ENCODE peak calls at places on chromosomes 2 and 18, in nine cellular contexts. M is activated gamma-delta T cell treated with anti-CD3 and anti-CD28 coated beads, Interleukin-2, amount 50 U/mL, for 16 hours; F is dermis blood vessel endothelial cell; J is fibroblast of pulmonary artery; I is activated T-cell treated with anti-CD3 and anti-CD28 coated beads for 24 hours; K is stimulated activated CD8-positive, alpha-beta memory T cell treated with anti-CD3 and anti-CD28 coated beads, Interleukin-15, amount 100 ng/mL, for 24 hours; E is mesothelial cell of epicardium; S is ELR; O is activated CD4-positive, alpha-beta memory T cell treated with anti-CD3 and anti-CD28 coated beads, Interleukin-2, amount 10 ng/mL, durations not matched to agents 7 days and 5 days. L is an unnamed sample.

GRCh38 chr2:43824512-43824911 is 14.1 kb downstream of the ABCG5 start:
- DNase-seq in I (no peak), K (no peak), M (no peak), F (no peak), J (no peak), S (no peak), E (no peak), O (no peak), L (no peak)

GRCh38 chr2:10981941-10982381 is 70.2 kb downstream of the KCNF1 start:
- DNase-seq in O (no peak), F (no peak), M (no peak), K (no peak), J (no peak), I (no peak), S (no peak), E (no peak), L (no peak)

GRCh38 chr2:32863803-32864202 is 83.0 kb upstream of the LTBP1 start:
- DNase-seq in J (no peak), M (no peak), O (no peak), S (peak), F (no peak), I (no peak), E (no peak), K (no peak), L (no peak)

GRCh38 chr2:42169869-42170465 is 814 bp downstream of the EML4 start:
- DNase-seq in E (no peak), M (no peak), K (no peak), I (no peak), S (peak), O (no peak), F (peak), J (no peak), L (no peak)

GRCh38 chr2:132782166-132782783 is 112.3 kb upstream of the LYPD1 start:
- DNase-seq in F (no peak), J (no peak), O (no peak), S (no peak), I (no peak), M (no peak), K (no peak), E (no peak), L (no peak)

GRCh38 chr18:56560992-56561391 is 77.4 kb downstream of the TXNL1 start:
- DNase-seq in F (no peak), O (no peak), E (no peak), M (no peak), I (no peak), S (no peak), J (no peak), K (no peak), L (no peak)

GRCh38 chr2:12861344-12861942 is 144.7 kb downstream of the TRIB2 start:
- DNase-seq in M (no peak), F (peak), K (no peak), E (no peak), J (peak), O (peak), S (peak), I (no peak), L (no peak)

GRCh38 chr2:10042301-10043161 is 819 bp upstream of the KLF11 start:
- DNase-seq in I (no peak), S (peak), F (peak), K (no peak), M (no peak), E (no peak), J (peak), O (peak), L (no peak)

GRCh38 chr2:74911061-74911460 is 47.4 kb upstream of the POLE4 start:
- DNase-seq in F (no peak), S (no peak), O (no peak), J (no peak), E (no peak), K (no peak), I (no peak), M (no peak), L (no peak)

GRCh38 chr2:238695538-238695937 is 152.3 kb upstream of the TWIST2 start:
- DNase-seq in O (no peak), J (no peak), S (no peak), F (no peak), M (no peak), E (no peak), K (no peak), I (no peak), L (no peak)

GRCh38 chr2:86468162-86469033 is 27.2 kb downstream of the KDM3A start:
- DNase-seq in S (no peak), I (no peak), K (no peak), M (no peak), J (no peak), E (no peak), O (peak), F (no peak), L (no peak)

GRCh38 chr18:41922171-41922570 is 32.9 kb upstream of the PIK3C3 start:
- DNase-seq in O (no peak), I (no peak), S (no peak), F (no peak), K (no peak), M (no peak), J (no peak), E (no peak), L (no peak)